ENCODE peak calls at places on chromosomes 6 and 20, in nine cellular contexts. One of them, this sample, is unnamed.

GRCh38 chr6:11366183-11366933 is 133.9 kb upstream of the NEDD9 start:
- DNase-seq in HepG2: no peak
- DNase-seq in DND-41: no peak
- DNase-seq in fibroblast of lung: no peak
- DNase-seq in K562: no peak
- DNase-seq in H1: no peak
- DNase-seq in GM23248: no peak
- DNase-seq in neural progenitor cell: no peak
- DNase-seq in A549: peak; percentile 18
- DNase-seq in this sample: peak; percentile 68

GRCh38 chr6:35929601-35930000 is 8.7 kb upstream of the SRPK1 start:
- DNase-seq in fibroblast of lung: no peak
- DNase-seq in A549: no peak
- DNase-seq in HepG2: no peak
- DNase-seq in neural progenitor cell: no peak
- DNase-seq in H1: no peak
- DNase-seq in DND-41: no peak
- DNase-seq in GM23248: no peak
- DNase-seq in K562: no peak
- DNase-seq in this sample: no peak

GRCh38 chr6:17820055-17820454 is 113.3 kb upstream of the NUP153 start:
- DNase-seq in neural progenitor cell: no peak
- DNase-seq in DND-41: no peak
- DNase-seq in K562: peak; percentile 78
- DNase-seq in fibroblast of lung: peak; percentile 8
- DNase-seq in HepG2: peak; percentile 32
- DNase-seq in GM23248: no peak
- DNase-seq in H1: no peak
- DNase-seq in A549: peak; percentile 54
- DNase-seq in this sample: no peak

GRCh38 chr6:39072830-39073229 is 24.2 kb downstream of the GLP1R start:
- DNase-seq in A549: no peak
- DNase-seq in HepG2: no peak
- DNase-seq in fibroblast of lung: no peak
- DNase-seq in K562: no peak
- DNase-seq in H1: no peak
- DNase-seq in GM23248: no peak
- DNase-seq in neural progenitor cell: no peak
- DNase-seq in DND-41: no peak
- DNase-seq in this sample: no peak

GRCh38 chr6:30645989-30646388 is 944 bp upstream of the C6orf136 start:
- DNase-seq in A549: no peak
- DNase-seq in fibroblast of lung: no peak
- DNase-seq in GM23248: no peak
- DNase-seq in K562: peak; percentile 66
- DNase-seq in DND-41: no peak
- DNase-seq in HepG2: no peak
- DNase-seq in neural progenitor cell: no peak
- DNase-seq in H1: no peak
- DNase-seq in this sample: no peak

GRCh38 chr20:36493801-36494114 is 47.6 kb upstream of the MYL9 start:
- DNase-seq in HepG2: no peak
- DNase-seq in GM23248: peak; percentile 98
- DNase-seq in fibroblast of lung: peak; percentile 87
- DNase-seq in H1: no peak
- DNase-seq in neural progenitor cell: peak; percentile 23
- DNase-seq in K562: no peak
- DNase-seq in DND-41: no peak
- DNase-seq in A549: no peak
- DNase-seq in this sample: peak; percentile 84

GRCh38 chr6:84258268-84258667 is 30.8 kb upstream of the CEP162 start:
- DNase-seq in neural progenitor cell: no peak
- DNase-seq in DND-41: no peak
- DNase-seq in H1: no peak
- DNase-seq in A549: no peak
- DNase-seq in K562: no peak
- DNase-seq in GM23248: peak; percentile 7
- DNase-seq in HepG2: no peak
- DNase-seq in fibroblast of lung: no peak
- DNase-seq in this sample: no peak

GRCh38 chr20:5797843-5798462 is 47.8 kb downstream of the SHLD1 start:
- DNase-seq in neural progenitor cell: no peak
- DNase-seq in H1: no peak
- DNase-seq in DND-41: no peak
- DNase-seq in K562: no peak
- DNase-seq in fibroblast of lung: no peak
- DNase-seq in A549: no peak
- DNase-seq in GM23248: no peak
- DNase-seq in HepG2: no peak
- DNase-seq in this sample: peak; percentile 34

GRCh38 chr6:20415304-20416062 is 13.8 kb downstream of the E2F3 start:
- DNase-seq in K562: no peak
- DNase-seq in DND-41: no peak
- DNase-seq in GM23248: no peak
- DNase-seq in A549: no peak
- DNase-seq in H1: peak; percentile 39
- DNase-seq in fibroblast of lung: no peak
- DNase-seq in neural progenitor cell: no peak
- DNase-seq in HepG2: no peak
- DNase-seq in this sample: no peak

GRCh38 chr6:119026822-119027221 is 51.6 kb downstream of the FAM184A start:
- DNase-seq in DND-41: no peak
- DNase-seq in H1: no peak
- DNase-seq in A549: no peak
- DNase-seq in fibroblast of lung: no peak
- DNase-seq in HepG2: no peak
- DNase-seq in K562: no peak
- DNase-seq in GM23248: no peak
- DNase-seq in neural progenitor cell: no peak
- DNase-seq in this sample: no peak
- H3K4me3 ChIP-seq in DND-41: no peak overlapping the region
- H3K4me3 ChIP-seq in H1: peak overlapping the region; percentile 1
- H3K4me3 ChIP-seq in A549: no peak overlapping the region
- H3K4me3 ChIP-seq in fibroblast of lung: no peak overlapping the region
- H3K4me3 ChIP-seq in HepG2: no peak overlapping the region
- H3K4me3 ChIP-seq in K562: no peak overlapping the region
- H3K4me3 ChIP-seq in GM23248: no peak overlapping the region
- H3K4me3 ChIP-seq in neural progenitor cell: no peak overlapping the region
- H3K4me3 ChIP-seq in this sample: no peak overlapping the region

DNA sequence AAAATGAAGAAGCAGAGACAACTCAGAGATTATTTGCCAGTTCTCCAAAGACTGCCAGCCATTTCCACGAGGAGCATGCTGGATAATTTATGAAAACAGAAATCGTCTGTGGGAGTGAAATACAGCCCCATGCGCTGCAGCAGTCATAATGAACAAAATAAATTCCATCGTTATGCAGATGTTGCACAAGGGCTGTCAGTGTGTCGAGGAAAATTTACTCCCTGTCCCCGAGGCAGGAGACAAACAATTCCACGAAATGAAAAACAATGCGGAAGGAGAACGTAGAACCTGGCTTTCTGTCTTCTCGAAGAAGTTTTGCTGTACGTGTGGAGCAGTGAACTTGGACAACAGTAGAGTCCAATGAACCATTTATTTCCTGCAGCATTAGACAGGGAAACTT is 399.4 kb downstream of the CD83 start:
- DNase-seq in HepG2: no peak
- DNase-seq in fibroblast of lung: no peak
- DNase-seq in K562: no peak
- DNase-seq in GM23248: peak; percentile 38
- DNase-seq in A549: no peak
- DNase-seq in DND-41: no peak
- DNase-seq in neural progenitor cell: no peak
- DNase-seq in H1: no peak
- DNase-seq in this sample: no peak
- H3K4me2 ChIP-seq in HepG2: no peak overlapping the region
- H3K4me2 ChIP-seq in fibroblast of lung: no peak overlapping the region
- H3K4me2 ChIP-seq in K562: no peak overlapping the region
- H3K4me2 ChIP-seq in GM23248: peak overlapping the region; percentile 75
- H3K4me2 ChIP-seq in A549: no peak overlapping the region
- H3K4me2 ChIP-seq in DND-41: no peak overlapping the region
- H3K4me2 ChIP-seq in neural progenitor cell: no peak overlapping the region
- H3K4me2 ChIP-seq in H1: no peak overlapping the region
- H3K4me2 ChIP-seq in this sample: no peak overlapping the region

GRCh38 chr20:57747889-57748456 is 38.2 kb upstream of the PMEPA1 start:
- DNase-seq in GM23248: no peak
- DNase-seq in K562: no peak
- DNase-seq in HepG2: no peak
- DNase-seq in H1: no peak
- DNase-seq in neural progenitor cell: peak; percentile 29
- DNase-seq in DND-41: no peak
- DNase-seq in A549: peak; percentile 39
- DNase-seq in fibroblast of lung: no peak
- DNase-seq in this sample: no peak

GRCh38 chr20:57748601-57749130 is 38.9 kb upstream of the PMEPA1 start:
- DNase-seq in H1: no peak
- DNase-seq in GM23248: peak; percentile 92
- DNase-seq in K562: no peak
- DNase-seq in HepG2: peak; percentile 38
- DNase-seq in DND-41: peak; percentile 44
- DNase-seq in neural progenitor cell: peak; percentile 32
- DNase-seq in A549: peak; percentile 97
- DNase-seq in fibroblast of lung: peak; percentile 43
- DNase-seq in this sample: peak; percentile 34

GRCh38 chr20:57751411-57751810 is 41.6 kb upstream of the PMEPA1 start:
- DNase-seq in K562: no peak
- DNase-seq in HepG2: no peak
- DNase-seq in H1: no peak
- DNase-seq in DND-41: no peak
- DNase-seq in fibroblast of lung: no peak
- DNase-seq in A549: no peak
- DNase-seq in GM23248: no peak
- DNase-seq in neural progenitor cell: no peak
- DNase-seq in this sample: no peak

GRCh38 chr20:57749861-57750260 is 40.0 kb upstream of the PMEPA1 start:
- DNase-seq in GM23248: peak; percentile 20
- DNase-seq in neural progenitor cell: no peak
- DNase-seq in fibroblast of lung: no peak
- DNase-seq in A549: no peak
- DNase-seq in HepG2: no peak
- DNase-seq in K562: no peak
- DNase-seq in H1: no peak
- DNase-seq in DND-41: no peak
- DNase-seq in this sample: no peak

DNA sequence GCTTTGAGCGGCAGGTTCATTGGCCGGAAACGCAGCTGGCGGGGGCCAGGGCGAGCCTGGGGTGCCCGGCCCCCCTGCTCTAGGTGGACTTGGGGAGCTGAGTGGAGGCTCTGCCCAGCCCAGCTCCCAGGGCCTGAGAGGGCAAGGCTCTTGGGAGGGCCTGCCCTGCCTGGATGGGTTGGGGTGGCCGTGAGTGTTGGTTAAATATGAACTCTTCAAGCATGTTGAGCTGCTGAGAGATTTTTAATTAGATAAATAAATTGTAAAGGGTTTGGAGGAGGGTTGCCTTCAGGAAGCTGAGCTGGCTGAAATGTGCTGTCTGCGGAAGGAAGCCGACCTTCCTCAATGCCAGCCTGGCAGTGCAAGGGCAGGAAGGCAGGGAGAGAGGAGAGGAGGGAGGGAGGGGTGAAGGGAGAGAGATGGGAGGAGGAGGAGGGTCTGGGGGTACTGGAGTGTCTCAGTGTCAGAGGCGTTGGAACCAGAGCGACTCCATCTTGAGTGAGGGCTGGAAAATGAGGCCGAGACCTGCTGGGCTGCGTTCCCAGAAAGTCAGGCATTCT is 39.4 kb upstream of the PMEPA1 start:
- DNase-seq in GM23248: no peak
- DNase-seq in DND-41: no peak
- DNase-seq in fibroblast of lung: no peak
- DNase-seq in K562: no peak
- DNase-seq in A549: no peak
- DNase-seq in HepG2: no peak
- DNase-seq in H1: no peak
- DNase-seq in neural progenitor cell: no peak
- DNase-seq in this sample: no peak
- H3K4me3 ChIP-seq in GM23248: peak overlapping the region; percentile 67
- H3K4me3 ChIP-seq in DND-41: no peak overlapping the region
- H3K4me3 ChIP-seq in fibroblast of lung: no peak overlapping the region
- H3K4me3 ChIP-seq in K562: no peak overlapping the region
- H3K4me3 ChIP-seq in A549: peak overlapping the region; percentile 24
- H3K4me3 ChIP-seq in HepG2: no peak overlapping the region
- H3K4me3 ChIP-seq in H1: no peak overlapping the region
- H3K4me3 ChIP-seq in neural progenitor cell: no peak overlapping the region
- H3K4me3 ChIP-seq in this sample: peak overlapping the region; percentile 13

DNA sequence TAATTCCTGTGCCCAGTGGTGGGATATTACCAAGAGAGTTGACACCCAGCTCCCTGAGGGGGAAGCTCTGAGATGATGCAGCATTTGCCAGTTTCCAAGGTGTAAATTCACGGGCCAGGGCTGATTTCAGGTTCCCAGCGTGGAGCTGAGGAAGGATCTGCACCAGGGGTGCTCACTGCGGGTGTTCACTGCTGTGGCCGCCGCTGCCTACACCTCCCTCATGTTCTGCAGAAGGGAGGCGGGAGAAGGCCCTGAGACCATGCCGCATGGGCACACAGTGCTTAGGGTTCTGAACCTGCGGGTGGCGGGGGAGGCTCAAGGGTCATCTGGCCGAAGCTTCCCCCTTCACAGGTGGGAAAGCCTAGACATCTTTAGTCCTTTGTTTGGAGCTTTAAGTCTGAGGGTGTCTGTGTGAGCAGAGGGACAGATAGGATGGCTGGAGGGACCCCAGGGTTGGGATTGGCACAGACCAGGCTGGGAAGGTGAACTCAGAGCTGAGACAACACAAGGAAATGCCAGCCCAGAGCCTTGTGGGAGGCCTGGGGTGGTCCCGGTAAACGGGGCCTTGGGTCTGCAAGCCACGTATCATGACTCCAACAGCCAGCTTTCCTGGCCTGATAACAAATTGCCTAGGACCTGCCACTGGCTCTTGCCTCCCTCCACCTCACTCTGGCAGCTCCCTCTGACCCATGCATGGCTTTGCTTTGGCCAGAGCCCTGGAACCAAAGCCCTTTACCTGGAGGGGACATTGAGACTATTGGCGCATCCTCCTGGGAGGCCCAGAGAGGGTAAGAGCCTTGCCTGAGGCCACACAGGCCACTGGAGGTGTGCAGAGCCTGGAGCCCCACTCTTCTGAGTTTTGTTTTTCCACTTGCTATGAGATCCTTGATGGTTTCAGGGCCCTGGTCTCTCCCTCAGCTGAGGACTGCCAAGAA is 40.4 kb downstream of the SYNJ2 start:
- DNase-seq in GM23248: no peak
- DNase-seq in K562: no peak
- DNase-seq in H1: no peak
- DNase-seq in fibroblast of lung: no peak
- DNase-seq in A549: no peak
- DNase-seq in DND-41: no peak
- DNase-seq in neural progenitor cell: no peak
- DNase-seq in HepG2: no peak
- DNase-seq in this sample: no peak
- H3K4me2 ChIP-seq in GM23248: no peak overlapping the region
- H3K4me2 ChIP-seq in K562: no peak overlapping the region
- H3K4me2 ChIP-seq in H1: no peak overlapping the region
- H3K4me2 ChIP-seq in fibroblast of lung: no peak overlapping the region
- H3K4me2 ChIP-seq in A549: no peak overlapping the region
- H3K4me2 ChIP-seq in DND-41: no peak overlapping the region
- H3K4me2 ChIP-seq in neural progenitor cell: no peak overlapping the region
- H3K4me2 ChIP-seq in HepG2: no peak overlapping the region
- H3K4me2 ChIP-seq in this sample: no peak overlapping the region